ENCODE peak calls at places on chromosome 1, in five cellular contexts. X is T1000; J is NCI-H1417; D is activated naive CD4-positive, alpha-beta T cell; A is tibial artery. P is an unnamed sample.
A peak's percentile ranks its signal among the peaks of the same experiment; 100 is the strongest.

GRCh38 chr1:101587749-101588148 is 350.9 kb downstream of the S1PR1 start:
- DNase-seq in D (no peak), A (no peak), J (no peak), X (no peak), P (no peak)

GRCh38 chr1:21669287-21670058 is at the start of gene RAP1GAP:
- DNase-seq in J (peak; percentile 68), D (no peak), X (no peak), A (no peak), P (no peak)

GRCh38 chr1:220409751-220410370 is 118.1 kb upstream of the MARK1 start:
- DNase-seq in A (no peak), D (no peak), J (no peak), X (no peak), P (no peak)

GRCh38 chr1:240663160-240663879 is 51.4 kb upstream of the GREM2 start:
- DNase-seq in J (no peak), A (no peak), D (no peak), X (peak; percentile 37), P (no peak)

GRCh38 chr1:182845894-182846293 is 6.7 kb downstream of the DHX9 start:
- DNase-seq in D (no peak), A (no peak), J (no peak), X (no peak), P (no peak)

GRCh38 chr1:199041173-199041914 is 402.5 kb downstream of the PTPRC start:
- DNase-seq in A (no peak), X (no peak), D (no peak), J (no peak), P (no peak)

GRCh38 chr1:192747942-192748341 is 60.9 kb upstream of the RGS2 start:
- DNase-seq in D (no peak), X (no peak), A (no peak), J (no peak), P (no peak)

GRCh38 chr1:20903452-20903851 is 116.3 kb upstream of the HP1BP3 start:
- DNase-seq in J (no peak), X (no peak), D (no peak), A (no peak), P (no peak)

GRCh38 chr1:33305016-33305415 is 15.9 kb downstream of the A3GALT2 start:
- DNase-seq in A (no peak), J (no peak), X (no peak), D (no peak), P (no peak)

GRCh38 chr1:117009132-117009531 is 7.6 kb downstream of the CD101 start:
- DNase-seq in D (no peak), J (no peak), A (no peak), X (no peak), P (no peak)

GRCh38 chr1:55217226-55217996 is 2.2 kb upstream of the USP24 start:
- DNase-seq in J (no peak), A (no peak), X (no peak), D (no peak), P (no peak)

GRCh38 chr1:61460230-61460629 is 264.7 kb downstream of the TM2D1 start:
- DNase-seq in D (no peak), J (peak; percentile 25), X (no peak), A (no peak), P (no peak)

GRCh38 chr1:201436461-201436860 is 14.9 kb upstream of the TNNI1 start:
- DNase-seq in X (no peak), J (no peak), D (no peak), A (no peak), P (no peak)

GRCh38 chr1:148263906-148264255 is 111.8 kb upstream of the NBPF11 start:
- DNase-seq in J (no peak), A (no peak), X (no peak), D (no peak), P (no peak)

GRCh38 chr1:67572217-67572593 is 112.8 kb upstream of the GADD45A start:
- DNase-seq in J (no peak), A (no peak), D (no peak), X (no peak), P (no peak)

GRCh38 chr1:24929091-24929875 is 793 bp downstream of the RUNX3 start:
- DNase-seq in X (no peak), J (peak; percentile 51), A (no peak), D (peak; percentile 44), P (no peak)

GRCh38 chr1:24392982-24393645 is 20.5 kb downstream of the STPG1 start:
- DNase-seq in D (no peak), X (no peak), J (peak; percentile 20), A (no peak), P (no peak)

GRCh38 chr1:244768186-244768585 is 67.3 kb upstream of the COX20 start:
- DNase-seq in X (no peak), A (no peak), J (no peak), D (no peak), P (no peak)

GRCh38 chr1:54334996-54335395 is 71.2 kb downstream of the SSBP3 start:
- DNase-seq in J (no peak), D (no peak), X (no peak), A (no peak), P (no peak)

GRCh38 chr1:13794231-13795187 is 94.5 kb downstream of the PRDM2 start:
- DNase-seq in A (no peak), J (no peak), D (no peak), X (no peak), P (no peak)

GRCh38 chr1:151325231-151325630 is 2.0 kb downstream of the PI4KB start:
- DNase-seq in A (no peak), X (no peak), J (no peak), D (no peak), P (no peak)

GRCh38 chr1:33111965-33112364 is 31.0 kb downstream of the AZIN2 start:
- DNase-seq in D (no peak), X (no peak), A (no peak), J (peak; percentile 44), P (no peak)

GRCh38 chr1:164667600-164667999 is 108.6 kb downstream of the PBX1 start:
- DNase-seq in A (no peak), J (no peak), D (no peak), X (no peak), P (no peak)

GRCh38 chr1:114719424-114719787 is 2.8 kb upstream of the NRAS start:
- DNase-seq in D (no peak), X (no peak), J (peak; percentile 4), A (no peak), P (no peak)

GRCh38 chr1:230280054-230280795 is 145.9 kb downstream of the PGBD5 start:
- DNase-seq in J (no peak), A (no peak), X (no peak), D (no peak), P (no peak)

GRCh38 chr1:69126761-69127160 is 441.0 kb upstream of the LRRC7 start:
- DNase-seq in J (no peak), D (no peak), A (no peak), X (no peak), P (no peak)